ENCODE peak calls at places on chromosomes 13 and 19, in nine cellular contexts. Q is stimulated activated CD8-positive, alpha-beta memory T cell treated with anti-CD3 and anti-CD28 coated beads, Interleukin-4, amount 100 ng/mL, for 1 hour; P is nucleus accumbens; U is germinal center; J is AG08395; L is glutamatergic neuron; A is activated T-cell treated with anti-CD3 and anti-CD28 coated beads, Interleukin-2, amount 50 U/mL, for 72 hours; S is suprapubic skin; R is NCI-H526 treated with DMSO at 0.1 percent for 48 hours. T is an unnamed sample.

GRCh38 chr13:80312967-80313366 is 28.0 kb downstream of the SPRY2 start:
- DNase-seq in A (no peak), P (no peak), Q (no peak), R (no peak), S (no peak), L (no peak), U (no peak), J (no peak), T (no peak)

GRCh38 chr13:94121686-94122085 is 357.8 kb downstream of the DCT start:
- DNase-seq in J (peak), R (no peak), Q (no peak), U (no peak), P (no peak), S (no peak), A (no peak), L (no peak), T (no peak)

GRCh38 chr13:109297628-109298027 is 488.8 kb downstream of the IRS2 start:
- DNase-seq in U (no peak), R (no peak), S (no peak), Q (no peak), P (no peak), J (peak), A (no peak), L (no peak), T (no peak)

GRCh38 chr19:28208745-28209144 is 1004.2 kb downstream of the UQCRFS1 start:
- DNase-seq in J (no peak), P (no peak), L (no peak), S (no peak), Q (no peak), U (no peak), R (no peak), A (no peak), T (no peak)

GRCh38 chr13:27125357-27126282 is 46.0 kb downstream of the USP12 start:
- DNase-seq in S (no peak), Q (no peak), U (no peak), L (no peak), J (no peak), P (no peak), A (no peak), R (peak), T (peak)

GRCh38 chr13:78192721-78193120 is 274.1 kb upstream of the EDNRB start:
- DNase-seq in S (no peak), A (no peak), U (no peak), P (no peak), R (no peak), Q (no peak), L (no peak), J (peak), T (no peak)

GRCh38 chr19:28577199-28577598 is 635.8 kb downstream of the UQCRFS1 start:
- DNase-seq in L (no peak), R (no peak), U (no peak), S (no peak), A (no peak), P (no peak), Q (no peak), J (no peak), T (no peak)

GRCh38 chr13:51619614-51620013 is 35.4 kb downstream of the WDFY2 start:
- DNase-seq in P (no peak), U (no peak), J (peak), S (no peak), Q (no peak), L (no peak), R (no peak), A (peak), T (no peak)

GRCh38 chr19:56765107-56765506 is 75.4 kb downstream of the PEG3 start:
- DNase-seq in L (peak), S (no peak), Q (no peak), A (no peak), J (no peak), U (peak), R (no peak), P (peak), T (no peak)

GRCh38 chr19:17865364-17866311 is 5.9 kb downstream of the RPL18A start:
- DNase-seq in Q (no peak), A (no peak), J (no peak), S (no peak), U (no peak), P (no peak), L (no peak), R (no peak), T (no peak)

GRCh38 chr13:65940720-65941119 is 1289.4 kb downstream of the PCDH9 start:
- DNase-seq in A (no peak), Q (no peak), P (no peak), L (no peak), S (no peak), J (no peak), R (no peak), U (no peak), T (no peak)

GRCh38 chr19:46639356-46640061 is 3.5 kb upstream of the GNG8 start:
- DNase-seq in L (no peak), J (peak), Q (no peak), U (no peak), R (no peak), A (peak), S (no peak), P (peak), T (no peak)

GRCh38 chr19:40365613-40366401 is 17.3 kb downstream of the PLD3 start:
- DNase-seq in J (peak), A (peak), Q (no peak), U (peak), P (peak), R (peak), L (peak), S (no peak), T (peak)

GRCh38 chr19:7506385-7507328 is 9.2 kb upstream of the ZNF358 start:
- DNase-seq in L (peak), J (peak), A (peak), S (no peak), U (peak), P (peak), R (peak), Q (no peak), T (peak)

GRCh38 chr19:11197291-11198174 is at the start of gene KANK2:
- DNase-seq in U (peak), P (peak), L (peak), R (peak), J (peak), Q (peak), S (peak), A (peak), T (peak)

GRCh38 chr13:22049384-22049783 is 378.5 kb downstream of the FGF9 start:
- DNase-seq in R (peak), S (no peak), L (no peak), U (no peak), Q (no peak), J (no peak), A (no peak), P (no peak), T (no peak)

GRCh38 chr19:27964165-27964564 is 1248.8 kb downstream of the UQCRFS1 start:
- DNase-seq in S (no peak), U (no peak), L (no peak), P (no peak), A (no peak), Q (no peak), J (no peak), R (no peak), T (no peak)

GRCh38 chr13:27404680-27405079 is 19.7 kb upstream of the GTF3A start:
- DNase-seq in P (no peak), U (no peak), Q (no peak), A (no peak), R (no peak), J (no peak), S (no peak), L (no peak), T (no peak)

GRCh38 chr13:107365466-107366215 is 797.7 kb upstream of the ARGLU1 start:
- DNase-seq in R (no peak), J (no peak), A (no peak), L (no peak), U (no peak), S (no peak), Q (no peak), P (no peak), T (no peak)

GRCh38 chr19:29383696-29384095 is 142.1 kb upstream of the VSTM2B start:
- DNase-seq in J (no peak), Q (no peak), P (no peak), S (peak), L (no peak), U (no peak), A (no peak), R (peak), T (no peak)

GRCh38 chr13:48873081-48873480 is 102.6 kb upstream of the FNDC3A start:
- DNase-seq in R (no peak), L (no peak), J (no peak), S (no peak), P (no peak), A (no peak), Q (no peak), U (no peak), T (no peak)

GRCh38 chr13:48730971-48731658 is 77.4 kb downstream of the CYSLTR2 start:
- DNase-seq in Q (no peak), J (no peak), P (no peak), R (no peak), S (no peak), L (no peak), U (no peak), A (no peak), T (peak)

GRCh38 chr19:48190288-48191284 is 20.1 kb downstream of the ZSWIM9 start:
- DNase-seq in J (no peak), L (peak), Q (no peak), R (peak), A (peak), U (peak), S (no peak), P (peak), T (peak)

GRCh38 chr19:12828494-12828893 is 5.9 kb downstream of the RTBDN start:
- DNase-seq in Q (no peak), J (no peak), L (peak), U (peak), R (peak), A (peak), P (no peak), S (no peak), T (peak)